ENCODE peak calls at places on chromosomes 12 and 14, in five cellular contexts. A is astrocyte of the hippocampus, K is iris pigment epithelial cell, W is T-cell, E is hypothalamus. V is an unnamed sample.

GRCh38 chr12:125193798-125194562 is 128.7 kb downstream of the AACS start:
- DNase-seq in A (peak), K (no peak), W (no peak), E (peak), V (no peak)

GRCh38 chr12:131422185-131422515 is 288.7 kb upstream of the SFSWAP start:
- DNase-seq in A (no peak), K (no peak), W (no peak), E (no peak), V (no peak)

GRCh38 chr12:10497602-10498001 is 8.1 kb upstream of the EIF2S3B start:
- DNase-seq in A (peak), K (peak), W (peak), E (no peak), V (no peak)

GRCh38 chr12:55443776-55444175 is at the start of gene OR6C2:
- DNase-seq in A (no peak), K (no peak), W (no peak), E (no peak), V (no peak)

GRCh38 chr12:106189341-106189740 is 50.6 kb upstream of the NUAK1 start:
- DNase-seq in A (no peak), K (no peak), W (no peak), E (no peak), V (no peak)

GRCh38 chr14:24678801-24679247 is 44.8 kb upstream of the GZMB start:
- DNase-seq in A (peak), K (peak), W (peak), E (peak), V (peak)

GRCh38 chr12:1935700-1936378 is 17.4 kb upstream of the CACNA2D4 start:
- DNase-seq in A (no peak), K (no peak), W (no peak), E (peak), V (peak)

GRCh38 chr12:93174473-93174872 is 203.3 kb upstream of the NUDT4 start:
- DNase-seq in A (no peak), K (no peak), W (no peak), E (no peak), V (no peak)

GRCh38 chr12:29253916-29254625 is 105.0 kb downstream of the FAR2 start:
- DNase-seq in A (no peak), K (no peak), W (no peak), E (no peak), V (no peak)

GRCh38 chr14:69325086-69325485 is 65.1 kb downstream of the GALNT16 start:
- DNase-seq in A (no peak), K (no peak), W (no peak), E (no peak), V (no peak)

GRCh38 chr14:51356381-51356780 is 116.3 kb downstream of the TMX1 start:
- DNase-seq in A (no peak), K (no peak), W (no peak), E (no peak), V (no peak)

GRCh38 chr12:45235087-45236025 is 19.5 kb downstream of the ANO6 start:
- DNase-seq in A (peak), K (peak), W (no peak), E (no peak), V (no peak)

GRCh38 chr14:56963381-56963780 is 153.1 kb upstream of the OTX2 start:
- DNase-seq in A (no peak), K (no peak), W (no peak), E (no peak), V (no peak)

GRCh38 chr14:22803575-22803974 is 11.7 kb downstream of the SLC7A7 start:
- DNase-seq in A (no peak), K (no peak), W (no peak), E (no peak), V (no peak)

GRCh38 chr14:37597538-37598084 is 2.2 kb downstream of the TTC6 start:
- DNase-seq in A (no peak), K (peak), W (no peak), E (no peak), V (no peak)

GRCh38 chr12:39587247-39587646 is 32.4 kb downstream of the ABCD2 start:
- DNase-seq in A (no peak), K (peak), W (peak), E (no peak), V (no peak)

GRCh38 chr12:3380200-3381020 is 110.6 kb upstream of the PRMT8 start:
- DNase-seq in A (no peak), K (no peak), W (no peak), E (no peak), V (no peak)

GRCh38 chr14:95184413-95184790 is 27.1 kb upstream of the DICER1 start:
- DNase-seq in A (peak), K (peak), W (no peak), E (no peak), V (no peak)

GRCh38 chr14:89214221-89214965 is 202.6 kb downstream of the FOXN3 start:
- DNase-seq in A (peak), K (no peak), W (no peak), E (peak), V (peak)

GRCh38 chr14:61526405-61527312 is 168.7 kb upstream of the HIF1A start:
- DNase-seq in A (no peak), K (no peak), W (no peak), E (no peak), V (no peak)

GRCh38 chr12:10213168-10214130 is 772 bp downstream of the GABARAPL1 start:
- DNase-seq in A (peak), K (peak), W (peak), E (peak), V (peak)

GRCh38 chr12:3772380-3772779 is 19.5 kb upstream of the CRACR2A start:
- DNase-seq in A (no peak), K (peak), W (no peak), E (no peak), V (no peak)

GRCh38 chr14:94752575-94752974 is 17.3 kb downstream of the GSC start:
- DNase-seq in A (no peak), K (no peak), W (no peak), E (no peak), V (no peak)

GRCh38 chr14:104887623-104888488 is 22.8 kb downstream of the CEP170B start:
- DNase-seq in A (no peak), K (no peak), W (no peak), E (no peak), V (no peak)

GRCh38 chr14:77028384-77029246 is at the start of gene IRF2BPL:
- DNase-seq in A (peak), K (peak), W (peak), E (peak), V (peak)

GRCh38 chr14:105039458-105040205 is 18.7 kb upstream of the CDCA4 start:
- DNase-seq in A (no peak), K (no peak), W (no peak), E (no peak), V (no peak)

GRCh38 chr12:130714091-130714590 is 2.0 kb downstream of the RIMBP2 start:
- DNase-seq in A (no peak), K (peak), W (no peak), E (no peak), V (no peak)

GRCh38 chr12:52438305-52439301 is 4.4 kb upstream of the KRT75 start:
- DNase-seq in A (no peak), K (no peak), W (no peak), E (no peak), V (no peak)

GRCh38 chr12:127127887-127128286 is 1139.1 kb upstream of the TMEM132C start:
- DNase-seq in A (no peak), K (no peak), W (no peak), E (no peak), V (no peak)

GRCh38 chr14:105605501-105606304 is 79.3 kb downstream of the TMEM121 start:
- DNase-seq in A (no peak), K (no peak), W (no peak), E (no peak), V (no peak)

GRCh38 chr12:124498870-124499753 is 68.3 kb downstream of the NCOR2 start:
- DNase-seq in A (no peak), K (peak), W (no peak), E (no peak), V (no peak)

GRCh38 chr12:3275171-3276041 is 198.2 kb downstream of the TSPAN9 start:
- DNase-seq in A (peak), K (peak), W (peak), E (peak), V (peak)

GRCh38 chr12:108643941-108644742 is 10.4 kb upstream of the SELPLG start:
- DNase-seq in A (peak), K (no peak), W (no peak), E (peak), V (no peak)

GRCh38 chr12:15393995-15394394 is 71.7 kb downstream of the PTPRO start:
- DNase-seq in A (no peak), K (no peak), W (no peak), E (no peak), V (no peak)

GRCh38 chr12:62192486-62193250 is 67.5 kb upstream of the USP15 start:
- DNase-seq in A (peak), K (peak), W (peak), E (peak), V (peak)

GRCh38 chr12:15801770-15802393 is 12.7 kb upstream of the EPS8 start:
- DNase-seq in A (no peak), K (no peak), W (no peak), E (no peak), V (no peak)

GRCh38 chr12:12913626-12914388 is 22.4 kb downstream of the GPRC5A start:
- DNase-seq in A (no peak), K (no peak), W (no peak), E (no peak), V (no peak)

GRCh38 chr14:33127531-33127930 is 188.9 kb downstream of the NPAS3 start:
- DNase-seq in A (peak), K (peak), W (no peak), E (no peak), V (no peak)